ENCODE peak calls at places on chromosomes 3 and 15, in seven cellular contexts. C is lower lobe of right lung, K is Peyer's patch, U is cardiac fibroblast, G is hepatocyte, B is keratinocyte, T is lower leg skin. H is an unnamed sample.

GRCh38 chr3:178310833-178311380 is 225.3 kb upstream of the KCNMB2 start:
- DNase-seq in C (no peak), K (no peak), U (no peak), G (no peak), B (no peak), T (no peak), H (no peak)

GRCh38 chr3:134462236-134463059 is 23.3 kb downstream of the ANAPC13 start:
- DNase-seq in C (no peak), K (no peak), U (peak; percentile 79), G (no peak), B (no peak), T (no peak), H (no peak)

GRCh38 chr15:100873029-100873677 is 6.5 kb upstream of the ALDH1A3 start:
- DNase-seq in C (no peak), K (peak; percentile 89), U (peak; percentile 94), G (peak; percentile 87), B (peak; percentile 61), T (peak; percentile 83), H (peak; percentile 93)

GRCh38 chr15:81400640-81401236 is 26.7 kb upstream of the TMC3 start:
- DNase-seq in C (no peak), K (no peak), U (peak; percentile 76), G (peak; percentile 66), B (no peak), T (no peak), H (peak; percentile 48)

GRCh38 chr3:116663161-116663885 is 46.3 kb upstream of the TUSC7 start:
- DNase-seq in C (no peak), K (no peak), U (no peak), G (no peak), B (no peak), T (no peak), H (no peak)

GRCh38 chr15:85399627-85400026 is 19.2 kb downstream of the AKAP13 start:
- DNase-seq in C (no peak), K (no peak), U (no peak), G (no peak), B (no peak), T (no peak), H (no peak)

GRCh38 chr15:24696855-24697254 is 21.3 kb downstream of the NPAP1 start:
- DNase-seq in C (no peak), K (no peak), U (no peak), G (no peak), B (no peak), T (no peak), H (no peak)

GRCh38 chr3:50652709-50653108 is 22.0 kb upstream of the DOCK3 start:
- DNase-seq in C (no peak), K (peak; percentile 74), U (peak; percentile 33), G (peak; percentile 28), B (no peak), T (no peak), H (no peak)

GRCh38 chr3:119913021-119913420 is 131.1 kb downstream of the NR1I2 start:
- DNase-seq in C (no peak), K (no peak), U (no peak), G (no peak), B (no peak), T (no peak), H (no peak)

GRCh38 chr15:64754663-64755426 is 20.5 kb downstream of the RBPMS2 start:
- DNase-seq in C (no peak), K (peak; percentile 55), U (no peak), G (no peak), B (no peak), T (no peak), H (no peak)

GRCh38 chr3:30943206-30943605 is 48.7 kb upstream of the GADL1 start:
- DNase-seq in C (no peak), K (no peak), U (no peak), G (no peak), B (peak; percentile 9), T (no peak), H (no peak)

GRCh38 chr3:151926956-151927355 is 53.5 kb downstream of the SUCNR1 start:
- DNase-seq in C (no peak), K (no peak), U (no peak), G (no peak), B (no peak), T (no peak), H (no peak)

GRCh38 chr3:70242297-70242868 is 70.1 kb downstream of the MDFIC2 start:
- DNase-seq in C (no peak), K (no peak), U (peak; percentile 46), G (no peak), B (no peak), T (no peak), H (peak; percentile 15)

GRCh38 chr15:36468746-36469145 is 110.7 kb upstream of the CDIN1 start:
- DNase-seq in C (peak; percentile 50), K (no peak), U (peak; percentile 72), G (peak; percentile 16), B (peak; percentile 60), T (no peak), H (peak; percentile 37)

GRCh38 chr3:114121996-114122709 is 56.7 kb downstream of the DRD3 start:
- DNase-seq in C (no peak), K (no peak), U (peak; percentile 77), G (no peak), B (no peak), T (no peak), H (no peak)

GRCh38 chr15:73321496-73322344 is 47.0 kb downstream of the HCN4 start:
- DNase-seq in C (no peak), K (no peak), U (no peak), G (no peak), B (no peak), T (no peak), H (no peak)

GRCh38 chr15:77596821-77597803 is 35.6 kb downstream of the LINGO1 start:
- DNase-seq in C (no peak), K (no peak), U (no peak), G (no peak), B (no peak), T (no peak), H (peak; percentile 30)

GRCh38 chr3:176741648-176742047 is 455.6 kb downstream of the TBL1XR1 start:
- DNase-seq in C (no peak), K (no peak), U (no peak), G (no peak), B (no peak), T (no peak), H (no peak)

GRCh38 chr3:128492353-128493220 is at the start of gene GATA2:
- DNase-seq in C (no peak), K (peak; percentile 43), U (no peak), G (peak; percentile 56), B (no peak), T (no peak), H (peak; percentile 68)

GRCh38 chr15:55353030-55353429 is 34.0 kb downstream of the PIGB start:
- DNase-seq in C (no peak), K (no peak), U (no peak), G (no peak), B (no peak), T (no peak), H (no peak)

GRCh38 chr3:128597900-128598299 is 52.7 kb downstream of the RPN1 start:
- DNase-seq in C (no peak), K (no peak), U (no peak), G (no peak), B (no peak), T (no peak), H (no peak)

GRCh38 chr15:93131485-93132075 is 42.6 kb upstream of the RGMA start:
- DNase-seq in C (no peak), K (no peak), U (no peak), G (no peak), B (no peak), T (no peak), H (no peak)

GRCh38 chr3:155890671-155891190 is 20.3 kb downstream of the GMPS start:
- DNase-seq in C (no peak), K (no peak), U (peak; percentile 75), G (peak; percentile 7), B (no peak), T (no peak), H (peak; percentile 74)

GRCh38 chr3:42214565-42215283 is 51.3 kb downstream of the CCK start:
- DNase-seq in C (no peak), K (no peak), U (no peak), G (no peak), B (no peak), T (no peak), H (no peak)

GRCh38 chr3:150408232-150409124 is at the start of gene TSC22D2:
- DNase-seq in C (peak; percentile 95), K (peak; percentile 98), U (peak; percentile 97), G (peak; percentile 98), B (no peak), T (peak; percentile 85), H (peak; percentile 96)

GRCh38 chr15:22979069-22979698 is 984 bp downstream of the CYFIP1 start:
- DNase-seq in C (peak; percentile 77), K (peak; percentile 85), U (peak; percentile 55), G (peak; percentile 76), B (no peak), T (no peak), H (peak; percentile 63)

GRCh38 chr3:33875680-33876079 is 77.2 kb downstream of the PDCD6IP start:
- DNase-seq in C (no peak), K (no peak), U (no peak), G (no peak), B (no peak), T (no peak), H (no peak)
- H3K4me3 ChIP-seq in C (no peak overlapping the region), K (no peak overlapping the region), U (no peak overlapping the region), G (no peak overlapping the region), B (no peak overlapping the region), T (no peak overlapping the region), H (no peak overlapping the region)

DNA sequence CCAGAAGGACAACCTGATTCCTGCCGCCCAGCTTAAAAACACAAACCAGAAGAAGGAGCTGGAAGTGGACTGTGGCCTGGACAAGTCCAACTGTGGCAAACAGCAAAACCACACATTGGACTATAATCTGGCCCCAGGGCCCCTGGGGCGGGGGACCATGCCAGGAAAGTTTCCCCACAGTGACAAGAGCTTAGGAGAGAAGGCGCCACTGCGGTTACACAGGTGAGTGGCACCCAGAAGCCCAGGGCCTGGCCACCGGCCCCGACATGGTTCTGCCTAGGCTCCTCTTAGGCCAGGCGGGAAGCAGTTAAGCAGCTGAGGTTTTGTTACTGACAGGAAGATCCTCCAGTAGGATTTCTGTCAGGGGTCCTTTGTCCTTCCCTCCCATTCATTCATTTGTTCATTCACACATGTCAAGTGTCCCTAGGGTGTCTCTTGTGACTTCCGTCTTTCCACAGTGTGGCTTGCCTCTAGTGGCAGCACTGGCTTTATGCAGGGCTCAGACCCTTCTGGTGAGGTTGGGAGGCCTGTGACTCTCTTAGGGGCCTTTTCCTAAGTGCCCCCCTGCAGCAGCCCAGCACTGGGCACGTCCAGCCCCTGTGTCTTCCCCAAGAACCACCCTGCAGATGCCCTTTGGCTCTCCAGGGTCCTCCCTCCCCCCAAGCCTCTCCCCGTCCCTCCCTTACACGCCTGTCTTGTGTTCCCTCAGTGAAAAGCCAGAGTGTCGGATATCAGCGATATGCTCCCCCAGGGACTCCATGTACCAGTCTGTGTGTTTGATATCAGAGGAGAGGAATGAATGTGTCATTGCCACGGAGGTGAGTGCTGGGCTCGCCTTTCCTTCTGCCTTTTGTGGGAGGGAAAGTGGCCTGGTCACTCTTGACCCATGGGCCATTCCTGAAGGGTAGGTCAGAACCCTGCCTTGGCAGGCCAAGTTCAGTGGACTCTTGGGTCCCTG is 7.8 kb downstream of the DLL4 start:
- DNase-seq in C (no peak), K (no peak), U (no peak), G (no peak), B (no peak), T (no peak), H (no peak)
- H3K4me3 ChIP-seq in C (peak overlapping the region; percentile 19), K (no peak overlapping the region), U (no peak overlapping the region), G (no peak overlapping the region), B (no peak overlapping the region), T (no peak overlapping the region), H (no peak overlapping the region)

GRCh38 chr3:51994530-51994929 is 1.2 kb downstream of the RPL29 start:
- DNase-seq in C (no peak), K (no peak), U (no peak), G (no peak), B (no peak), T (no peak), H (no peak)
- H3K4me3 ChIP-seq in C (peak overlapping the region; percentile 80), K (peak overlapping the region; percentile 87), U (peak overlapping the region; percentile 89), G (peak overlapping the region; percentile 89), B (peak overlapping the region; percentile 100), T (no peak overlapping the region), H (peak overlapping the region; percentile 80)

GRCh38 chr15:40439461-40440299 is 1.1 kb upstream of the BAHD1 start:
- DNase-seq in C (peak; percentile 67), K (peak; percentile 65), U (peak; percentile 39), G (peak; percentile 72), B (no peak), T (no peak), H (peak; percentile 46)
- H3K4me3 ChIP-seq in C (peak overlapping the region; percentile 76), K (peak overlapping the region; percentile 99), U (peak overlapping the region; percentile 62), G (peak overlapping the region; percentile 16), B (peak overlapping the region; percentile 77), T (peak overlapping the region; percentile 0), H (peak overlapping the region; percentile 97)

H was measured in cardiac muscle cell.